ENCODE peak calls at places on chromosome 16, in eight cellular contexts. P is mucosa of descending colon; V is body of pancreas; I is heart right ventricle; R is transverse colon; W is CD8-positive, alpha-beta memory T cell; Y is CD4-positive, CD25-positive, alpha-beta regulatory T cell; H is endodermal cell. F is an unnamed sample. For H3K9me3, the result is how much of the 10 kb centered on the place peaks cover.

GRCh38 chr16:1492082-1492922 is 858 bp upstream of the TELO2 start:
- DNase-seq in P (no peak), V (no peak), I (no peak), R (no peak), W (no peak), Y (no peak), H (no peak), F (no peak)

GRCh38 chr16:55146939-55147338 is 177.1 kb upstream of the IRX6 start:
- DNase-seq in P (no peak), V (no peak), I (no peak), R (no peak), W (no peak), Y (no peak), H (no peak), F (no peak)

GRCh38 chr16:84825896-84826557 is 6.2 kb downstream of the CRISPLD2 start:
- DNase-seq in P (no peak), V (no peak), I (no peak), R (no peak), W (no peak), Y (no peak), H (no peak), F (no peak)

GRCh38 chr16:55912022-55912421 is 36.8 kb upstream of the CES5A start:
- DNase-seq in P (no peak), V (no peak), I (peak), R (no peak), W (no peak), Y (no peak), H (no peak), F (no peak)

GRCh38 chr16:58329147-58329546 is 34.3 kb upstream of the PRSS54 start:
- DNase-seq in P (no peak), V (no peak), I (no peak), R (no peak), W (no peak), Y (no peak), H (no peak), F (no peak)

GRCh38 chr16:48609453-48610023 is 442 bp downstream of the N4BP1 start:
- DNase-seq in P (peak), V (peak), I (peak), R (peak), W (no peak), Y (peak), H (no peak), F (peak)

GRCh38 chr16:67979955-67980678 is at the start of gene DPEP3:
- DNase-seq in P (no peak), V (no peak), I (no peak), R (no peak), W (no peak), Y (no peak), H (peak), F (no peak)

GRCh38 chr16:49876716-49877129 is 20.8 kb upstream of the ZNF423 start:
- DNase-seq in P (peak), V (peak), I (peak), R (peak), W (no peak), Y (no peak), H (peak), F (no peak)

GRCh38 chr16:64051826-64052225 is 1070.0 kb downstream of the CDH11 start:
- DNase-seq in P (no peak), V (no peak), I (no peak), R (no peak), W (no peak), Y (no peak), H (peak), F (no peak)

GRCh38 chr16:695355-696089 is 5.3 kb upstream of the WDR24 start:
- DNase-seq in P (peak), V (peak), I (no peak), R (peak), W (peak), Y (peak), H (peak), F (peak)

GRCh38 chr16:31213877-31214704 is at the start of gene TRIM72:
- DNase-seq in P (no peak), V (no peak), I (no peak), R (no peak), W (no peak), Y (no peak), H (no peak), F (no peak)

GRCh38 chr16:58222532-58223316 is 24.8 kb upstream of the CSNK2A2 start:
- DNase-seq in P (no peak), V (no peak), I (no peak), R (no peak), W (no peak), Y (no peak), H (peak), F (no peak)

GRCh38 chr16:27304881-27305280 is 8.9 kb upstream of the IL4R start:
- DNase-seq in P (no peak), V (no peak), I (no peak), R (no peak), W (no peak), Y (no peak), H (no peak), F (no peak)

GRCh38 chr16:48611329-48612137 is 1.6 kb upstream of the N4BP1 start:
- DNase-seq in P (peak), V (no peak), I (no peak), R (peak), W (peak), Y (peak), H (peak), F (peak)

GRCh38 chr16:86405319-86405718 is 105.0 kb upstream of the FOXF1 start:
- DNase-seq in P (no peak), V (no peak), I (no peak), R (no peak), W (no peak), Y (no peak), H (no peak), F (no peak)

GRCh38 chr16:28064706-28065249 is 1.3 kb upstream of the GSG1L start:
- DNase-seq in P (no peak), V (no peak), I (no peak), R (no peak), W (no peak), Y (no peak), H (no peak), F (no peak)

GRCh38 chr16:56669005-56669839 is at the start of gene MT1H:
- DNase-seq in P (peak), V (peak), I (no peak), R (peak), W (no peak), Y (no peak), H (peak), F (no peak)

GRCh38 chr16:89422527-89422904 is 67.8 kb downstream of the ANKRD11 start:
- DNase-seq in P (no peak), V (no peak), I (peak), R (no peak), W (no peak), Y (no peak), H (no peak), F (no peak)

GRCh38 chr16:27286446-27286845 is 17.9 kb upstream of the NSMCE1 start:
- DNase-seq in P (no peak), V (no peak), I (peak), R (no peak), W (no peak), Y (no peak), H (no peak), F (no peak)

GRCh38 chr16:30997000-30997886 is 12.2 kb downstream of the HSD3B7 start:
- DNase-seq in P (peak), V (peak), I (peak), R (peak), W (peak), Y (peak), H (peak), F (peak)

GRCh38 chr16:28212532-28212873 is 738 bp upstream of the XPO6 start:
- DNase-seq in P (no peak), V (peak), I (no peak), R (no peak), W (no peak), Y (no peak), H (peak), F (no peak)

GRCh38 chr16:69325784-69326171 is 4.6 kb downstream of the PDF start:
- DNase-seq in P (no peak), V (peak), I (no peak), R (no peak), W (no peak), Y (no peak), H (peak), F (no peak)

GRCh38 chr16:28497386-28497785 is 2.9 kb downstream of the APOBR start:
- DNase-seq in P (no peak), V (no peak), I (no peak), R (no peak), W (no peak), Y (no peak), H (no peak), F (no peak)

GRCh38 chr16:51084074-51084928 is 66.8 kb downstream of the SALL1 start:
- DNase-seq in P (no peak), V (no peak), I (no peak), R (no peak), W (no peak), Y (no peak), H (peak), F (no peak)

GRCh38 chr16:89319883-89320716 is 102.6 kb downstream of the ZNF778 start:
- DNase-seq in P (no peak), V (peak), I (no peak), R (peak), W (no peak), Y (peak), H (no peak), F (no peak)

GRCh38 chr16:48681520-48681919 is 71.5 kb upstream of the N4BP1 start:
- DNase-seq in P (no peak), V (no peak), I (no peak), R (no peak), W (no peak), Y (no peak), H (no peak), F (no peak)

GRCh38 chr16:89145406-89146161 is 26.0 kb upstream of the CDH15 start:
- DNase-seq in P (no peak), V (no peak), I (no peak), R (no peak), W (no peak), Y (no peak), H (no peak), F (no peak)

GRCh38 chr16:22675745-22676540 is 138.0 kb upstream of the HS3ST2 start:
- DNase-seq in P (no peak), V (no peak), I (no peak), R (no peak), W (no peak), Y (no peak), H (no peak), F (no peak)

GRCh38 chr16:67847064-67847861 is at the start of gene CENPT:
- DNase-seq in P (peak), V (peak), I (peak), R (peak), W (no peak), Y (no peak), H (peak), F (no peak)

GRCh38 chr16:21265104-21265825 is 12.8 kb downstream of the CRYM start:
- DNase-seq in P (no peak), V (no peak), I (peak), R (no peak), W (no peak), Y (no peak), H (no peak), F (no peak)

GRCh38 chr16:379183-379960 is 2.4 kb downstream of the PGAP6 start:
- DNase-seq in P (peak), V (peak), I (no peak), R (peak), W (no peak), Y (no peak), H (peak), F (no peak)

GRCh38 chr16:23694707-23695373 is 16.2 kb downstream of the PLK1 start:
- DNase-seq in P (no peak), V (no peak), I (no peak), R (no peak), W (no peak), Y (no peak), H (peak), F (no peak)

GRCh38 chr16:17417740-17418139 is 53.0 kb downstream of the XYLT1 start:
- DNase-seq in P (peak), V (no peak), I (no peak), R (peak), W (no peak), Y (no peak), H (no peak), F (no peak)

GRCh38 chr16:35690413-35690812 is 2231.0 kb downstream of the TP53TG3F start:
- DNase-seq in P (no peak), V (no peak), I (no peak), R (no peak), W (no peak), Y (no peak), H (no peak), F (no peak)
- H3K9me3 ChIP-seq in P (half or more), V (under half), I (under half), R (under half), W (under half), Y (under half), H (half or more), F (under half)

DNA sequence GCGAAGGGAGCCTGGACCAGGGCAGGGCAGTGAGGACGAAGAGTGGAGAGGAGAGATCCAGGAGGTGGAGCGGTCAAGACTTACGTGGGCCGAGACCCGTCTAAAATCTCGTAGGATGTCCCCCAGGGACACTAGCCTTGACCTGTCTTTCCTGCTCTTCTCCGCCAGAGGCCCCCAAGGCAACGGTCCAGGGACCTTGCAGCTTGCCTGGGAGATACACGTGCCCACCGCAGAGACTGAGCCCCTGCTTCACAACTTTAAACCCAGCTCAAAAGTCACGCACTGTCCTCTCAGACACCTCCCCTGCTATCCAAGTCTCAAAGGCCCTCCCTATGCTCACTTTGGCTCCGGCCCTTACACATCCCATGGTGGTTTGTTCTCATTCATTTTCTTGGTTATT is 9.4 kb downstream of the TIGD7 start:
- DNase-seq in P (no peak), V (no peak), I (no peak), R (no peak), W (no peak), Y (no peak), H (no peak), F (no peak)
- H3K9me3 ChIP-seq in P (half or more), V (half or more), I (under half), R (half or more), W (under half), Y (half or more), H (half or more), F (under half)

GRCh38 chr16:78829280-78829679 is 729.8 kb downstream of the WWOX start:
- DNase-seq in P (no peak), V (no peak), I (no peak), R (no peak), W (no peak), Y (no peak), H (no peak), F (no peak)
- H3K9me3 ChIP-seq in P (under half), V (under half), I (under half), R (under half), W (under half), Y (under half), H (under half), F (under half)

DNA sequence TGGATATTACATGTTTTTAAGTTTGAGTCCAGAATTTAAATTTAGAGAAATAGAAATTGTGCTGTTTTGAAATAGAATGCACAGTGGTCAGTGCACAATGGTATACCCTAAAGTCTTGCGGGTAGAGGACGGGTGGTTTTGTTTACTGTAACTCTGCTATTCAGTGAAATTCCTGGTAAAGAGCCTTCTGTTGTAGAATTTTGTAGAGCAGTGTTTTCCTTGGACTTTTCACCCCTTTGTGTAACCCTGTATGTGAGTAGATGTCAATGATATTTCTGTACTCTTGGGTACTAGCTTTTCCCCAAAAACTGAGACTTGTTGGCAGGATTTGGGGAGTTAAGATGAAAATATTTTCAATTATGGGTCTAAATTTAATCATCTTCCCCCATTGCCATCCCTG is 19.5 kb downstream of the IST1 start:
- DNase-seq in P (no peak), V (no peak), I (no peak), R (no peak), W (no peak), Y (no peak), H (no peak), F (no peak)
- H3K9me3 ChIP-seq in P (under half), V (under half), I (under half), R (under half), W (under half), Y (under half), H (under half), F (under half)

GRCh38 chr16:35751191-35751941 is 2292.0 kb downstream of the TP53TG3F start:
- DNase-seq in P (no peak), V (no peak), I (no peak), R (no peak), W (no peak), Y (no peak), H (no peak), F (no peak)
- H3K9me3 ChIP-seq in P (half or more), V (under half), I (under half), R (under half), W (under half), Y (under half), H (under half), F (under half)

GRCh38 chr16:15975172-15975571 is 25.8 kb downstream of the ABCC1 start:
- DNase-seq in P (no peak), V (no peak), I (no peak), R (no peak), W (no peak), Y (no peak), H (no peak), F (no peak)
- H3K9me3 ChIP-seq in P (under half), V (under half), I (under half), R (under half), W (under half), Y (under half), H (half or more), F (under half)

GRCh38 chr16:3408561-3409197 is 7.7 kb downstream of the ZNF174 start:
- DNase-seq in P (no peak), V (no peak), I (no peak), R (no peak), W (no peak), Y (no peak), H (no peak), F (no peak)
- H3K9me3 ChIP-seq in P (half or more), V (half or more), I (under half), R (half or more), W (half or more), Y (half or more), H (half or more), F (under half)

GRCh38 chr16:75169899-75170405 is 21.6 kb downstream of the ZFP1 start:
- DNase-seq in P (no peak), V (no peak), I (no peak), R (no peak), W (no peak), Y (no peak), H (no peak), F (no peak)
- H3K9me3 ChIP-seq in P (half or more), V (under half), I (under half), R (half or more), W (half or more), Y (half or more), H (half or more), F (under half)

GRCh38 chr16:78987676-78988075 is 612.9 kb downstream of the MAF start:
- DNase-seq in P (no peak), V (no peak), I (no peak), R (no peak), W (no peak), Y (no peak), H (no peak), F (no peak)
- H3K9me3 ChIP-seq in P (under half), V (under half), I (under half), R (under half), W (under half), Y (under half), H (under half), F (under half)

F was measured in T-helper 17 cell.